ENCODE peak calls at places on chromosomes 1 and 21, in four cellular contexts. Z, V, U and K are unnamed samples.
A peak's percentile ranks its signal among the peaks of the same experiment; 100 is the strongest.

GRCh38 chr1:204074274-204075115 is 1.6 kb downstream of the SOX13 start:
- DNase-seq in Z (peak; percentile 60), V (peak; percentile 32), U (peak; percentile 56), K (no peak)

GRCh38 chr1:1132042-1132927 is 16.4 kb upstream of the C1orf159 start:
- DNase-seq in Z (no peak), V (no peak), U (no peak), K (no peak)

GRCh38 chr1:228938248-228938891 is 203.1 kb downstream of the RHOU start:
- DNase-seq in Z (no peak), V (no peak), U (no peak), K (no peak)

GRCh38 chr21:42392731-42393442 is 3.0 kb downstream of the TMPRSS3 start:
- DNase-seq in Z (no peak), V (no peak), U (no peak), K (no peak)

GRCh38 chr1:19453843-19454242 is 31.5 kb downstream of the CAPZB start:
- DNase-seq in Z (no peak), V (no peak), U (no peak), K (no peak)

GRCh38 chr21:37153935-37154350 is 80.9 kb downstream of the TTC3 start:
- DNase-seq in Z (no peak), V (no peak), U (no peak), K (no peak)

GRCh38 chr1:31954607-31955283 is 16.6 kb upstream of the PTP4A2 start:
- DNase-seq in Z (no peak), V (no peak), U (no peak), K (no peak)

GRCh38 chr1:22259581-22260282 is 116.8 kb upstream of the WNT4 start:
- DNase-seq in Z (no peak), V (no peak), U (no peak), K (no peak)

GRCh38 chr1:220841293-220841692 is 38.0 kb upstream of the HLX start:
- DNase-seq in Z (no peak), V (no peak), U (no peak), K (no peak)

GRCh38 chr1:202279806-202280205 is 61.9 kb downstream of the UBE2T start:
- DNase-seq in Z (no peak), V (no peak), U (no peak), K (no peak)

GRCh38 chr1:214392246-214392645 is 111.3 kb downstream of the SMYD2 start:
- DNase-seq in Z (no peak), V (no peak), U (no peak), K (no peak)

GRCh38 chr1:86993269-86993985 is 79.0 kb downstream of the HS2ST1 start:
- DNase-seq in Z (no peak), V (no peak), U (no peak), K (no peak)

GRCh38 chr21:41801256-41801655 is 34.4 kb upstream of the RIPK4 start:
- DNase-seq in Z (no peak), V (no peak), U (no peak), K (no peak)

GRCh38 chr1:212608956-212609700 is 567 bp downstream of the ATF3 start:
- DNase-seq in Z (peak; percentile 80), V (peak; percentile 51), U (peak; percentile 65), K (no peak)